ENCODE peak calls at places on chromosomes 2 and 18, in six cellular contexts. One of them, this sample, is unnamed.

GRCh38 chr2:68039317-68039716 is 23.5 kb downstream of the C1D start:
- DNase-seq in WTC11: no peak
- DNase-seq in heart left ventricle: no peak
- DNase-seq in tibial artery: no peak
- DNase-seq in H9: no peak
- DNase-seq in lower leg skin: no peak
- DNase-seq in this sample: no peak

GRCh38 chr2:240833724-240834285 is 13.8 kb upstream of the KIF1A start:
- DNase-seq in WTC11: no peak
- DNase-seq in H9: no peak
- DNase-seq in heart left ventricle: no peak
- DNase-seq in lower leg skin: no peak
- DNase-seq in tibial artery: no peak
- DNase-seq in this sample: no peak

GRCh38 chr2:228048838-228049490 is 132.5 kb downstream of the SPHKAP start:
- DNase-seq in heart left ventricle: no peak
- DNase-seq in H9: peak
- DNase-seq in WTC11: peak
- DNase-seq in tibial artery: no peak
- DNase-seq in lower leg skin: no peak
- DNase-seq in this sample: peak

GRCh38 chr2:178882666-178883440 is 75.6 kb upstream of the TTN start:
- DNase-seq in heart left ventricle: no peak
- DNase-seq in lower leg skin: no peak
- DNase-seq in tibial artery: peak
- DNase-seq in WTC11: no peak
- DNase-seq in H9: no peak
- DNase-seq in this sample: peak

GRCh38 chr18:30652377-30652776 is 390.2 kb downstream of the DSC3 start:
- DNase-seq in lower leg skin: no peak
- DNase-seq in tibial artery: no peak
- DNase-seq in H9: no peak
- DNase-seq in heart left ventricle: no peak
- DNase-seq in WTC11: no peak
- DNase-seq in this sample: no peak

GRCh38 chr18:60090170-60090569 is 190.4 kb downstream of the PMAIP1 start:
- DNase-seq in tibial artery: no peak
- DNase-seq in H9: no peak
- DNase-seq in heart left ventricle: no peak
- DNase-seq in lower leg skin: no peak
- DNase-seq in WTC11: no peak
- DNase-seq in this sample: peak

GRCh38 chr2:42840760-42841159 is 48.4 kb upstream of the HAAO start:
- DNase-seq in tibial artery: no peak
- DNase-seq in heart left ventricle: no peak
- DNase-seq in WTC11: no peak
- DNase-seq in H9: no peak
- DNase-seq in lower leg skin: peak
- DNase-seq in this sample: no peak

GRCh38 chr18:2906522-2907458 is 60.0 kb downstream of the EMILIN2 start:
- DNase-seq in heart left ventricle: peak
- DNase-seq in tibial artery: no peak
- DNase-seq in lower leg skin: peak
- DNase-seq in H9: peak
- DNase-seq in WTC11: peak
- DNase-seq in this sample: no peak

GRCh38 chr2:23204650-23205049 is 180.3 kb upstream of the KLHL29 start:
- DNase-seq in heart left ventricle: no peak
- DNase-seq in H9: no peak
- DNase-seq in WTC11: no peak
- DNase-seq in tibial artery: no peak
- DNase-seq in lower leg skin: no peak
- DNase-seq in this sample: no peak

GRCh38 chr2:27606611-27607010 is 22.2 kb downstream of the CCDC121 start:
- DNase-seq in lower leg skin: no peak
- DNase-seq in tibial artery: no peak
- DNase-seq in WTC11: no peak
- DNase-seq in heart left ventricle: no peak
- DNase-seq in H9: no peak
- DNase-seq in this sample: no peak

GRCh38 chr18:51028201-51028805 is 1.7 kb upstream of the SMAD4 start:
- DNase-seq in WTC11: no peak
- DNase-seq in H9: no peak
- DNase-seq in tibial artery: no peak
- DNase-seq in heart left ventricle: no peak
- DNase-seq in lower leg skin: no peak
- DNase-seq in this sample: peak

GRCh38 chr18:61635901-61636528 is 256.8 kb downstream of the RNF152 start:
- DNase-seq in WTC11: peak
- DNase-seq in H9: peak
- DNase-seq in tibial artery: peak
- DNase-seq in lower leg skin: no peak
- DNase-seq in heart left ventricle: peak
- DNase-seq in this sample: peak

GRCh38 chr2:170241731-170242130 is 63.8 kb downstream of the MYO3B start:
- DNase-seq in lower leg skin: no peak
- DNase-seq in heart left ventricle: no peak
- DNase-seq in tibial artery: no peak
- DNase-seq in WTC11: no peak
- DNase-seq in H9: no peak
- DNase-seq in this sample: no peak

GRCh38 chr2:86372641-86373502 is 35.4 kb upstream of the REEP1 start:
- DNase-seq in H9: peak
- DNase-seq in WTC11: peak
- DNase-seq in heart left ventricle: no peak
- DNase-seq in lower leg skin: no peak
- DNase-seq in tibial artery: no peak
- DNase-seq in this sample: peak

GRCh38 chr2:46885376-46885775 is 30.2 kb downstream of the MCFD2 start:
- DNase-seq in heart left ventricle: no peak
- DNase-seq in WTC11: no peak
- DNase-seq in H9: no peak
- DNase-seq in lower leg skin: peak
- DNase-seq in tibial artery: no peak
- DNase-seq in this sample: peak

GRCh38 chr2:202609381-202610145 is 25.2 kb upstream of the FAM117B start:
- DNase-seq in H9: no peak
- DNase-seq in lower leg skin: no peak
- DNase-seq in WTC11: no peak
- DNase-seq in heart left ventricle: no peak
- DNase-seq in tibial artery: no peak
- DNase-seq in this sample: peak

GRCh38 chr2:85753525-85754312 is at the start of gene ATOH8:
- DNase-seq in tibial artery: peak
- DNase-seq in lower leg skin: peak
- DNase-seq in H9: peak
- DNase-seq in heart left ventricle: peak
- DNase-seq in WTC11: peak
- DNase-seq in this sample: peak

GRCh38 chr2:174984561-174984960 is 20.6 kb downstream of the CHN1 start:
- DNase-seq in lower leg skin: no peak
- DNase-seq in tibial artery: no peak
- DNase-seq in WTC11: no peak
- DNase-seq in heart left ventricle: no peak
- DNase-seq in H9: no peak
- DNase-seq in this sample: no peak

GRCh38 chr18:24878289-24878688 is 417.9 kb downstream of the HRH4 start:
- DNase-seq in tibial artery: no peak
- DNase-seq in WTC11: no peak
- DNase-seq in H9: no peak
- DNase-seq in heart left ventricle: no peak
- DNase-seq in lower leg skin: no peak
- DNase-seq in this sample: peak
- TF ChIP-seq CTCF in tibial artery: peak
- TF ChIP-seq CTCF in WTC11: no peak
- TF ChIP-seq CTCF in H9: peak
- TF ChIP-seq CTCF in heart left ventricle: peak
- TF ChIP-seq CTCF in lower leg skin: no peak
- TF ChIP-seq CTCF in this sample: peak

GRCh38 chr2:64626963-64627760 is 26.6 kb downstream of the SERTAD2 start:
- DNase-seq in WTC11: no peak
- DNase-seq in H9: peak
- DNase-seq in heart left ventricle: no peak
- DNase-seq in tibial artery: no peak
- DNase-seq in lower leg skin: peak
- DNase-seq in this sample: no peak
- TF ChIP-seq CTCF in WTC11: no peak
- TF ChIP-seq CTCF in H9: peak
- TF ChIP-seq CTCF in heart left ventricle: no peak
- TF ChIP-seq CTCF in tibial artery: no peak
- TF ChIP-seq CTCF in lower leg skin: no peak
- TF ChIP-seq CTCF in this sample: no peak

GRCh38 chr2:145194671-145195070 is 674.8 kb upstream of the ZEB2 start:
- DNase-seq in H9: no peak
- DNase-seq in lower leg skin: no peak
- DNase-seq in tibial artery: no peak
- DNase-seq in WTC11: no peak
- DNase-seq in heart left ventricle: no peak
- DNase-seq in this sample: no peak
- TF ChIP-seq CTCF in H9: no peak
- TF ChIP-seq CTCF in lower leg skin: no peak
- TF ChIP-seq CTCF in tibial artery: no peak
- TF ChIP-seq CTCF in WTC11: no peak
- TF ChIP-seq CTCF in heart left ventricle: no peak
- TF ChIP-seq CTCF in this sample: no peak

GRCh38 chr2:148258124-148258523 is 237.2 kb downstream of the MBD5 start:
- DNase-seq in lower leg skin: no peak
- DNase-seq in WTC11: no peak
- DNase-seq in heart left ventricle: no peak
- DNase-seq in tibial artery: no peak
- DNase-seq in H9: no peak
- DNase-seq in this sample: no peak

GRCh38 chr2:148253716-148254115 is 232.8 kb downstream of the MBD5 start:
- DNase-seq in heart left ventricle: no peak
- DNase-seq in H9: no peak
- DNase-seq in tibial artery: no peak
- DNase-seq in WTC11: no peak
- DNase-seq in lower leg skin: no peak
- DNase-seq in this sample: no peak

GRCh38 chr2:148259674-148260073 is 238.8 kb downstream of the MBD5 start:
- DNase-seq in tibial artery: no peak
- DNase-seq in heart left ventricle: no peak
- DNase-seq in H9: no peak
- DNase-seq in WTC11: no peak
- DNase-seq in lower leg skin: no peak
- DNase-seq in this sample: no peak

GRCh38 chr2:148255929-148256328 is 235.0 kb downstream of the MBD5 start:
- DNase-seq in tibial artery: no peak
- DNase-seq in lower leg skin: peak
- DNase-seq in heart left ventricle: no peak
- DNase-seq in WTC11: no peak
- DNase-seq in H9: no peak
- DNase-seq in this sample: peak

DNA sequence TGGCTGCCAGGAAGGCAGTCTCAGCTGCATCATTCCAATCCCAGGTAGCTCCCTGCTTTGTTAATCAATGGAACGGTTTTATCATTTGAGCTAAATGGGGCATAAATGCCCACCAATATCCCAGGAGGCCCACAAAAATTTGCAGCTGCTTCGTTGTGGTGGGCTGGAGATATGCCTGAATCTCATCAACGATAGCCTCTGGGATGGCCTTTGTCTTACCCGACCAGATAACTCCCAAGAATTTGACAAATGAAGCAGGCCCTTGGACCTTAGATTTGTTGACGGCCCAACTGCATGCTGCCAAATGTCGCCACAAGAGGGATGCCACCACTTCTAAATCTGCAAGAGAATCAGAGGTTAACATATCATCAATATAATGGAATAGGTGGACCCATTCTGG is 236.4 kb downstream of the MBD5 start:
- DNase-seq in H9: no peak
- DNase-seq in tibial artery: no peak
- DNase-seq in WTC11: no peak
- DNase-seq in lower leg skin: no peak
- DNase-seq in heart left ventricle: no peak
- DNase-seq in this sample: no peak
- TF ChIP-seq CTCF in H9: peak
- TF ChIP-seq CTCF in tibial artery: no peak
- TF ChIP-seq CTCF in WTC11: no peak
- TF ChIP-seq CTCF in lower leg skin: no peak
- TF ChIP-seq CTCF in heart left ventricle: no peak
- TF ChIP-seq CTCF in this sample: no peak

GRCh38 chr2:36695746-36696415 is 626 bp upstream of the VIT start:
- DNase-seq in tibial artery: no peak
- DNase-seq in WTC11: no peak
- DNase-seq in H9: no peak
- DNase-seq in lower leg skin: no peak
- DNase-seq in heart left ventricle: no peak
- DNase-seq in this sample: peak
- TF ChIP-seq CTCF in tibial artery: no peak
- TF ChIP-seq CTCF in WTC11: no peak
- TF ChIP-seq CTCF in H9: peak
- TF ChIP-seq CTCF in lower leg skin: no peak
- TF ChIP-seq CTCF in heart left ventricle: peak
- TF ChIP-seq CTCF in this sample: peak

DNA sequence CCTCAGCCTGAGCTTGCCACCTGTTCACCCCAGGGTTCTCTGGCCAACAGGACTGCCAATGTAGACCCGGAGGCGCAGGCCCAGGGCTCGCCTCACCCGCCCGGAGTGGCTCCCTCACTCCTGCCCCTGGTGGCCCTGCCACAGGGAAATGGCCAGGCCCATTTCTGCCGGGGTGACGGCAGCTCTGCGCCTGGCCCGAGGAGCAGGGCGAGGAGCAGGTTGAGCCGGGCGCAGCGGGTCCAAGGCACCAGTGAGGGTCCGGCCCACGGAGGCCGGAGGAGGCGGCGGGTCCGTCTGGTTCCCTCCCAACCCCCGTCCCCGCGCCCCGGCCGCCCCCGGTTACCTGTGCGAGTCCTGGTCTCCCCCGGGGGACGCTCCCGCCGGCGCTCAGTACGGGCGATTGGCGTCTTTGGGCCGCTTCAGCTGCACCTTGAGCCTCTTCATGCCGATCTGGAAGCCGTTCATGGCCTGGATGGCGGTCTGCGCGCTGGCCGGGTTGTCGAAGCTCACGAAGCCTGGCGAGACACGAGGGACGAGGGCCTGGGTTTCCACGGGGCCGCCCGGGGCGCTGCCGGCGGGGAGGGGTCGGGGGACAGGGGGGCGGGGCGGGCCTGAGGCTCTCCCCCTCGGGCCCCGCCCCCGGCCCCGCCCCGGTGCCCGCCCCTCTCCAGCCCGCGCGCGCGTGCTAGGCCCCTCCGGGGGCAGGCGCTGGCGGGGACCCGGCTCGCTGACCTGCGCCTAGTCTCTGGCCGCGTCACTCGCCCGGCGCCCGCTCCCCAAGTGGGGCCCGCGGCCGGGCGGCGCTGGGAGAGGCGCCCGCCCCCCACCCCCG is 312.0 kb downstream of the CELF4 start:
- DNase-seq in lower leg skin: no peak
- DNase-seq in tibial artery: no peak
- DNase-seq in heart left ventricle: no peak
- DNase-seq in H9: peak
- DNase-seq in WTC11: peak
- DNase-seq in this sample: no peak
- TF ChIP-seq CTCF in lower leg skin: no peak
- TF ChIP-seq CTCF in tibial artery: no peak
- TF ChIP-seq CTCF in heart left ventricle: no peak
- TF ChIP-seq CTCF in H9: peak
- TF ChIP-seq CTCF in WTC11: no peak
- TF ChIP-seq CTCF in this sample: no peak